ENCODE peak calls at places on chromosome 20, in five cellular contexts. K, F, M, T and B are unnamed samples.

GRCh38 chr20:59253779-59254319 is 46.6 kb upstream of the EDN3 start:
- DNase-seq in K (no peak), F (no peak), T (no peak), M (no peak), B (no peak)

GRCh38 chr20:55881204-55881603 is 124.1 kb downstream of the CBLN4 start:
- DNase-seq in K (no peak), T (no peak), F (no peak), M (peak; percentile 17), B (no peak)

GRCh38 chr20:39259808-39260207 is 297.7 kb downstream of the DHX35 start:
- DNase-seq in F (no peak), M (no peak), K (no peak), T (no peak), B (no peak)

GRCh38 chr20:48527771-48528170 is 300.0 kb downstream of the PREX1 start:
- DNase-seq in M (no peak), T (no peak), K (no peak), F (no peak), B (no peak)

GRCh38 chr20:54254596-54254995 is 46.7 kb downstream of the PFDN4 start:
- DNase-seq in K (no peak), F (no peak), T (no peak), M (peak; percentile 20), B (no peak)

GRCh38 chr20:11917663-11918062 is at the start of gene BTBD3:
- DNase-seq in F (no peak), K (peak; percentile 83), M (peak; percentile 83), T (peak; percentile 51), B (peak; percentile 19)

GRCh38 chr20:14955396-14955795 is 618.0 kb upstream of the FLRT3 start:
- DNase-seq in F (no peak), M (no peak), K (no peak), T (no peak), B (no peak)

GRCh38 chr20:34570859-34571306 is 12.4 kb downstream of the MAP1LC3A start:
- DNase-seq in K (no peak), F (no peak), T (no peak), M (peak; percentile 67), B (peak; percentile 74)

GRCh38 chr20:542777-543368 is 717 bp downstream of the CSNK2A1 start:
- DNase-seq in T (peak; percentile 22), F (no peak), K (no peak), M (no peak), B (no peak)

GRCh38 chr20:58048096-58048702 is 180.3 kb downstream of the ANKRD60 start:
- DNase-seq in T (no peak), F (no peak), M (peak; percentile 64), K (peak; percentile 48), B (peak; percentile 20)

GRCh38 chr20:63309261-63310071 is 16.5 kb downstream of the COL20A1 start:
- DNase-seq in T (no peak), F (no peak), M (peak; percentile 14), K (no peak), B (no peak)

GRCh38 chr20:12068146-12068545 is 150.5 kb downstream of the BTBD3 start:
- DNase-seq in K (no peak), T (no peak), F (no peak), M (no peak), B (no peak)

GRCh38 chr20:10309326-10309725 is 90.7 kb downstream of the SNAP25 start:
- DNase-seq in T (no peak), F (no peak), K (peak; percentile 83), M (peak; percentile 78), B (peak; percentile 85)

GRCh38 chr20:48051810-48052491 is 266.7 kb upstream of the SULF2 start:
- DNase-seq in M (peak; percentile 88), K (peak; percentile 85), F (no peak), T (peak; percentile 85), B (no peak)

GRCh38 chr20:919491-919916 is 3.4 kb upstream of the ANGPT4 start:
- DNase-seq in F (no peak), T (no peak), M (no peak), K (no peak), B (no peak)

GRCh38 chr20:25314497-25315417 is 66.9 kb downstream of the PYGB start:
- DNase-seq in M (no peak), K (no peak), T (no peak), F (no peak), B (no peak)

GRCh38 chr20:51700809-51701285 is 67.3 kb downstream of the ATP9A start:
- DNase-seq in K (peak; percentile 27), M (peak; percentile 59), F (no peak), T (no peak), B (no peak)

GRCh38 chr20:15867899-15868298 is 705.3 kb downstream of the KIF16B start:
- DNase-seq in F (no peak), T (no peak), K (no peak), M (peak; percentile 18), B (no peak)